ENCODE peak calls at places on chromosomes 6 and 20, in seven cellular contexts. M, J, E, Y, V, A and P are unnamed samples.

GRCh38 chr6:124470803-124471202 is 491.4 kb upstream of the RNF217 start:
- DNase-seq in M (no peak), J (no peak), E (no peak), Y (no peak), V (no peak), A (no peak), P (no peak)

GRCh38 chr6:13536796-13537526 is 37.4 kb upstream of the SIRT5 start:
- DNase-seq in M (no peak), J (peak; percentile 11), E (no peak), Y (no peak), V (no peak), A (no peak), P (no peak)

GRCh38 chr6:81228912-81229540 is 523.5 kb downstream of the TENT5A start:
- DNase-seq in M (no peak), J (peak; percentile 81), E (peak; percentile 62), Y (no peak), V (no peak), A (no peak), P (peak; percentile 55)

GRCh38 chr20:35823937-35824336 is 52.1 kb downstream of the PHF20 start:
- DNase-seq in M (no peak), J (no peak), E (no peak), Y (no peak), V (no peak), A (no peak), P (no peak)

GRCh38 chr6:159052720-159053119 is 7.9 kb upstream of the TAGAP start:
- DNase-seq in M (no peak), J (no peak), E (no peak), Y (no peak), V (no peak), A (no peak), P (no peak)

GRCh38 chr20:57770852-57771746 is 61.3 kb upstream of the PMEPA1 start:
- DNase-seq in M (no peak), J (no peak), E (no peak), Y (no peak), V (no peak), A (no peak), P (no peak)

GRCh38 chr20:17622851-17623508 is 53.1 kb downstream of the DSTN start:
- DNase-seq in M (peak; percentile 3), J (no peak), E (no peak), Y (no peak), V (no peak), A (no peak), P (no peak)

GRCh38 chr6:39420300-39421265 is 98.1 kb upstream of the KCNK16 start:
- DNase-seq in M (no peak), J (peak; percentile 32), E (no peak), Y (no peak), V (peak; percentile 80), A (peak; percentile 49), P (no peak)

GRCh38 chr20:53828673-53829085 is 235.0 kb upstream of the ZNF217 start:
- DNase-seq in M (no peak), J (peak; percentile 95), E (peak; percentile 79), Y (no peak), V (peak; percentile 43), A (no peak), P (peak; percentile 96)

GRCh38 chr20:35344354-35344837 is 52.2 kb upstream of the FAM83C start:
- DNase-seq in M (no peak), J (peak; percentile 97), E (peak; percentile 70), Y (no peak), V (peak; percentile 81), A (peak; percentile 56), P (peak; percentile 95)

GRCh38 chr6:127554435-127555006 is 22.5 kb upstream of the C6orf58 start:
- DNase-seq in M (no peak), J (peak; percentile 64), E (no peak), Y (peak; percentile 10), V (peak; percentile 24), A (peak; percentile 48), P (peak; percentile 45)

GRCh38 chr6:14848019-14848418 is 397.9 kb upstream of the JARID2 start:
- DNase-seq in M (no peak), J (no peak), E (peak; percentile 20), Y (no peak), V (no peak), A (no peak), P (peak; percentile 70)

GRCh38 chr20:6231551-6231950 is 108.7 kb upstream of the FERMT1 start:
- DNase-seq in M (no peak), J (peak; percentile 54), E (no peak), Y (no peak), V (no peak), A (no peak), P (peak; percentile 11)

GRCh38 chr6:138593100-138593877 is 94.0 kb upstream of the NHSL1 start:
- DNase-seq in M (no peak), J (peak; percentile 99), E (peak; percentile 90), Y (peak; percentile 3), V (peak; percentile 59), A (peak; percentile 30), P (peak; percentile 99)
- H3K4me3 ChIP-seq in M (peak overlapping the region; percentile 7), J (peak overlapping the region; percentile 21), E (peak overlapping the region; percentile 48), Y (peak overlapping the region; percentile 4), V (no peak overlapping the region), A (no peak overlapping the region), P (peak overlapping the region; percentile 38)

DNA sequence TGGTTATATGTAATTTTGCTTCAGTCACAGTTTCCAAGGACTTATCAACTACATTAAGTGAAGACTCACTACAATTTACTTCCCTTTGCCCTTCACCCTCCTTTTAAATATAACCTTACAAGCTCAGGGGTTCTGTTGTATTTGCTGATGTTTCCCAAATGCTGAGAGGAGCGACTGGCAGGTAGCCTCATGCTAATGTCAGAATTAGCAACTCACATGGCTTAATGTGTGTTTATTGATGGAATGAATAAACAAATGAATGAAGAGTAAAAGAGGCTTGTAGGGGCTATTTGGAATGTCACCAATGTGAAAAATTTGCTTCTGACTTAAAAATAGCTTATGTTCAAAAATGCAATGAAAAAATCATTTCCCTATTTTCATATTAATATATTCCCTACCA is 41.4 kb upstream of the MAP7 start:
- DNase-seq in M (no peak), J (no peak), E (no peak), Y (no peak), V (no peak), A (no peak), P (no peak)
- H3K4me3 ChIP-seq in M (no peak overlapping the region), J (no peak overlapping the region), E (no peak overlapping the region), Y (no peak overlapping the region), V (no peak overlapping the region), A (no peak overlapping the region), P (no peak overlapping the region)

GRCh38 chr20:3248167-3248992 is 9.4 kb upstream of the SLC4A11 start:
- DNase-seq in M (no peak), J (peak; percentile 29), E (no peak), Y (no peak), V (peak; percentile 33), A (peak; percentile 42), P (peak; percentile 44)

GRCh38 chr20:3251806-3252205 is 12.8 kb upstream of the SLC4A11 start:
- DNase-seq in M (no peak), J (peak; percentile 57), E (no peak), Y (no peak), V (no peak), A (peak; percentile 37), P (peak; percentile 36)

GRCh38 chr20:3247638-3248037 is 8.6 kb upstream of the SLC4A11 start:
- DNase-seq in M (no peak), J (no peak), E (no peak), Y (no peak), V (no peak), A (no peak), P (no peak)

GRCh38 chr20:3248993-3249347 is 10.0 kb upstream of the SLC4A11 start:
- DNase-seq in M (no peak), J (no peak), E (no peak), Y (no peak), V (no peak), A (no peak), P (no peak)

DNA sequence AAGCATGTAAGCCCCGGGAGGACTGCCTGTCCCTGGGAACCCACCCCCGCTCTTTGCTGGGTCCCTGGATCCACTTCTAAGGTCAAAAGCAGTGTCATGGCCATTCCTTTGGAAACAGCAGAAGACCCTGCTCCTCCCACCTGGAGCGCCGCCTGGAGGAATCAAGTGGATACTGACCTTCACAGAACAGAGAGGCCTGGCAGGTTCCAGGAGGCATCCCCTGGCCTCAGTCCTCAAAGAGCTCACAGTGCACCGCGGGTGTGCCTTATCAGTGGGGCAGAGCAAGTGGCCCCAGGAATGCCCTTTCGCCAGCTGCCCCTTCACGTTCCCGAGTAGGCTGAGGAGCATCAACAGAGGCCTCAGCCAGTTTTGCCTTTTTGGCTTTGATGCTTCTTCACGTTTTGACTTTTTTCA is 11.1 kb upstream of the SLC4A11 start:
- DNase-seq in M (no peak), J (no peak), E (no peak), Y (no peak), V (no peak), A (no peak), P (no peak)
- H3K4me3 ChIP-seq in M (no peak overlapping the region), J (no peak overlapping the region), E (no peak overlapping the region), Y (no peak overlapping the region), V (no peak overlapping the region), A (no peak overlapping the region), P (no peak overlapping the region)

DNA sequence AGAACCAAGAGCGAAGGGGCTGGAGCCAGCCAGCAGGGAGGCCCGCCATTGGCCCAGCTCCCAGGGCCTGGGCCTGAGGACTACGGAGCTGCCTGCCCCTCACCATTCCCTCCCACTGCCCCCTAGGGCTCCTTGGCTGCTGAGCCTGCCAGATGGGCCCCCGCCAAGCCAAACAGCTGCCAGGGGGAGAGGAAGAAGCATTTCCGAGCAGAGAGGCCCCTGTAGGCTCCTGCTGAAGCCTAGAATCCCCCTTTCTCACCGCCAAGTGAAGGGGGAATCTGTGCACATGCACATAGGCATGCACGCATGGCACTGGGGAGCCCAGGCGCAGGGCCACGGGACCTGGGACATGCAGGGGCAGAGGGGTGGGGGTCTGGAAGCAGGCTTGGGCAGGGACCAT is 28.5 kb upstream of the MRPS18A start:
- DNase-seq in M (no peak), J (peak; percentile 65), E (no peak), Y (no peak), V (no peak), A (no peak), P (no peak)
- H3K4me3 ChIP-seq in M (no peak overlapping the region), J (no peak overlapping the region), E (no peak overlapping the region), Y (no peak overlapping the region), V (no peak overlapping the region), A (no peak overlapping the region), P (no peak overlapping the region)

GRCh38 chr6:95794749-95795148 is 217.4 kb downstream of the MANEA start:
- DNase-seq in M (no peak), J (no peak), E (no peak), Y (no peak), V (no peak), A (no peak), P (no peak)

GRCh38 chr6:95785785-95786184 is 208.4 kb downstream of the MANEA start:
- DNase-seq in M (no peak), J (no peak), E (no peak), Y (no peak), V (no peak), A (no peak), P (no peak)

GRCh38 chr6:95786802-95787201 is 209.5 kb downstream of the MANEA start:
- DNase-seq in M (no peak), J (no peak), E (no peak), Y (no peak), V (no peak), A (no peak), P (no peak)

GRCh38 chr6:95795927-95796326 is 218.6 kb downstream of the MANEA start:
- DNase-seq in M (no peak), J (no peak), E (no peak), Y (no peak), V (no peak), A (no peak), P (no peak)

GRCh38 chr6:95790787-95791186 is 213.5 kb downstream of the MANEA start:
- DNase-seq in M (no peak), J (no peak), E (no peak), Y (no peak), V (no peak), A (peak; percentile 69), P (no peak)
- H3K4me3 ChIP-seq in M (no peak overlapping the region), J (no peak overlapping the region), E (no peak overlapping the region), Y (no peak overlapping the region), V (no peak overlapping the region), A (no peak overlapping the region), P (no peak overlapping the region)